ENCODE peak calls at places on chromosomes 6 and 20, in nine cellular contexts. W is activated CD8-positive, alpha-beta T cell treated with anti-CD3 and anti-CD28 coated beads, Interleukin-2, amount 10 ng/mL, durations not matched to agents 7 days and 5 days; O is nucleus accumbens; Z is neural crest cell; G is T-helper 2 cell; H is cardiac fibroblast; C is stimulated activated CD8-positive, alpha-beta memory T cell treated with anti-CD3 and anti-CD28 coated beads, Interleukin-2, amount 100 ng/mL, for 1 hour; I is type B pancreatic cell; Q is ecto neural progenitor cell. L is an unnamed sample.

GRCh38 chr6:81480139-81480538 is 272.3 kb downstream of the TENT5A start:
- DNase-seq in H (peak), I (no peak), Q (no peak), G (no peak), O (no peak), C (no peak), W (no peak), Z (no peak), L (no peak)

GRCh38 chr6:36853325-36853724 is 14.1 kb upstream of the CPNE5 start:
- DNase-seq in W (no peak), H (peak), G (no peak), O (no peak), C (no peak), Z (no peak), I (no peak), Q (no peak), L (no peak)

GRCh38 chr6:134903448-134903847 is 46.5 kb downstream of the ALDH8A1 start:
- DNase-seq in Z (no peak), C (no peak), G (no peak), I (no peak), O (no peak), Q (no peak), H (peak), W (no peak), L (no peak)

GRCh38 chr20:5914859-5915258 is 35.5 kb downstream of the TRMT6 start:
- DNase-seq in H (no peak), Z (no peak), G (no peak), W (no peak), C (no peak), O (no peak), I (no peak), Q (no peak), L (no peak)

GRCh38 chr20:49179368-49180277 is 8.5 kb downstream of the STAU1 start:
- DNase-seq in G (no peak), C (no peak), I (no peak), W (no peak), H (no peak), Q (no peak), O (no peak), Z (no peak), L (no peak)

GRCh38 chr6:19906161-19906560 is 69.0 kb downstream of the ID4 start:
- DNase-seq in H (peak), G (no peak), C (no peak), I (no peak), W (no peak), Z (no peak), O (no peak), Q (no peak), L (no peak)

GRCh38 chr20:59624401-59624800 is 20.1 kb downstream of the PHACTR3 start:
- DNase-seq in W (no peak), H (no peak), Q (no peak), Z (no peak), I (no peak), G (no peak), O (no peak), C (no peak), L (no peak)

GRCh38 chr6:135346747-135347146 is 150.8 kb downstream of the AHI1 start:
- DNase-seq in O (no peak), I (no peak), H (peak), C (no peak), G (no peak), Z (no peak), W (no peak), Q (no peak), L (no peak)

GRCh38 chr20:50267041-50267865 is 76.6 kb downstream of the CEBPB start:
- DNase-seq in Q (no peak), G (no peak), H (peak), O (no peak), C (no peak), Z (no peak), I (no peak), W (no peak), L (no peak)

GRCh38 chr6:51430610-51431009 is 611.9 kb downstream of the TFAP2B start:
- DNase-seq in C (no peak), G (no peak), Z (no peak), H (no peak), I (no peak), W (no peak), Q (no peak), O (no peak), L (no peak)

GRCh38 chr6:115613488-115613887 is 447.2 kb downstream of the FRK start:
- DNase-seq in Z (no peak), C (no peak), H (peak), W (no peak), Q (no peak), I (no peak), O (no peak), G (no peak), L (no peak)

GRCh38 chr20:46631874-46632446 is 19.3 kb downstream of the SLC13A3 start:
- DNase-seq in W (no peak), O (peak), Z (no peak), C (no peak), H (no peak), I (peak), Q (no peak), G (no peak), L (no peak)

GRCh38 chr6:117487831-117488230 is 5.4 kb downstream of the DCBLD1 start:
- DNase-seq in H (peak), W (no peak), C (no peak), O (no peak), G (no peak), Z (no peak), I (no peak), Q (no peak), L (no peak)

GRCh38 chr20:35305682-35306556 is 13.7 kb upstream of the FAM83C start:
- DNase-seq in I (no peak), O (no peak), C (peak), W (peak), Q (no peak), G (no peak), Z (no peak), H (peak), L (no peak)

GRCh38 chr6:17865243-17865642 is 122.2 kb downstream of the KIF13A start:
- DNase-seq in G (no peak), H (no peak), C (no peak), W (no peak), Q (no peak), I (no peak), Z (no peak), O (no peak), L (no peak)

GRCh38 chr6:141415896-141416295 is 716.8 kb upstream of the GJE1 start:
- DNase-seq in G (no peak), Q (no peak), Z (no peak), H (no peak), I (no peak), W (no peak), O (no peak), C (no peak), L (no peak)

GRCh38 chr6:30167101-30167500 is 3.8 kb downstream of the TRIM15 start:
- DNase-seq in H (no peak), Z (no peak), G (no peak), Q (no peak), O (no peak), I (no peak), W (peak), C (no peak), L (no peak)

GRCh38 chr6:52262620-52263344 is 18.5 kb upstream of the IL17F start:
- DNase-seq in C (no peak), W (peak), G (no peak), Z (no peak), I (no peak), H (no peak), O (no peak), Q (no peak), L (no peak)

GRCh38 chr6:145044606-145045275 is 690.6 kb downstream of the EPM2A start:
- DNase-seq in H (peak), Z (no peak), G (no peak), Q (no peak), O (no peak), W (no peak), I (no peak), C (no peak), L (no peak)

GRCh38 chr20:17612287-17612974 is 42.6 kb downstream of the DSTN start:
- DNase-seq in C (no peak), G (no peak), H (peak), Z (no peak), I (no peak), O (no peak), Q (peak), W (peak), L (peak)

GRCh38 chr6:8526619-8527018 is 91.3 kb upstream of the SLC35B3 start:
- DNase-seq in I (no peak), C (no peak), O (no peak), H (no peak), G (no peak), Q (no peak), Z (no peak), W (no peak), L (no peak)

GRCh38 chr6:14706378-14706929 is 539.4 kb upstream of the JARID2 start:
- DNase-seq in I (no peak), Z (no peak), G (no peak), C (no peak), H (peak), O (peak), Q (no peak), W (no peak), L (no peak)

GRCh38 chr6:159578629-159579028 is 114.4 kb downstream of the SOD2 start:
- DNase-seq in O (no peak), G (no peak), C (no peak), Z (no peak), H (no peak), Q (no peak), W (no peak), I (no peak), L (no peak)

GRCh38 chr6:39156763-39157162 is 41.8 kb upstream of the SAYSD1 start:
- DNase-seq in O (no peak), Z (no peak), H (no peak), C (no peak), Q (no peak), I (no peak), W (no peak), G (no peak), L (no peak)

GRCh38 chr6:28953039-28953872 is 29.5 kb upstream of the TRIM27 start:
- DNase-seq in W (peak), Q (peak), C (no peak), I (no peak), Z (peak), G (no peak), O (peak), H (peak), L (peak)

GRCh38 chr20:4076671-4077070 is 61.3 kb upstream of the RNF24 start:
- DNase-seq in O (no peak), W (no peak), G (no peak), H (peak), Z (no peak), C (no peak), Q (no peak), I (peak), L (no peak)

GRCh38 chr6:16294371-16294770 is 56.0 kb downstream of the GMPR start:
- DNase-seq in O (no peak), I (no peak), C (no peak), H (no peak), G (no peak), Z (no peak), Q (no peak), W (no peak), L (no peak)

GRCh38 chr6:130178692-130179091 is 44.1 kb downstream of the SAMD3 start:
- DNase-seq in H (peak), I (no peak), G (no peak), O (no peak), C (no peak), W (no peak), Z (no peak), Q (no peak), L (no peak)

GRCh38 chr6:21003780-21004541 is 469.7 kb downstream of the CDKAL1 start:
- DNase-seq in O (no peak), I (no peak), W (no peak), C (no peak), H (peak), Z (no peak), Q (no peak), G (no peak), L (no peak)

GRCh38 chr20:20782747-20783146 is 70.3 kb upstream of the RALGAPA2 start:
- DNase-seq in W (no peak), O (no peak), C (no peak), G (no peak), Q (no peak), I (no peak), Z (no peak), H (no peak), L (no peak)

L was measured in central memory CD8-positive, alpha-beta T cell.